ENCODE peak calls at places on chromosomes 6 and 20, in four cellular contexts. M is gastrocnemius medialis, X is mucosa of descending colon, E is heart left ventricle. P is an unnamed sample. For H3K4me1, the result is how much of the 10 kb centered on the place peaks cover.

GRCh38 chr20:47127986-47128385 is 228.5 kb downstream of the ZMYND8 start:
- DNase-seq in E (no peak), M (no peak), X (no peak), P (no peak)

GRCh38 chr20:13492001-13492480 is 146.7 kb downstream of the TASP1 start:
- DNase-seq in E (no peak), M (no peak), X (no peak), P (peak)

GRCh38 chr20:51272392-51272791 is 249.5 kb upstream of the KCNG1 start:
- DNase-seq in X (no peak), M (no peak), E (no peak), P (no peak)

GRCh38 chr6:44289726-44290125 is 19.5 kb downstream of the TMEM151B start:
- DNase-seq in X (no peak), M (no peak), E (no peak), P (no peak)

GRCh38 chr6:158158748-158159147 is 9.3 kb downstream of the SERAC1 start:
- DNase-seq in X (no peak), M (no peak), E (no peak), P (no peak)

GRCh38 chr6:109139109-109139508 is 43.8 kb downstream of the CEP57L1 start:
- DNase-seq in M (no peak), X (no peak), E (no peak), P (no peak)

GRCh38 chr6:119172813-119173212 is 94.3 kb upstream of the FAM184A start:
- DNase-seq in M (no peak), X (no peak), E (no peak), P (no peak)

GRCh38 chr6:125014157-125014957 is 52.1 kb downstream of the RNF217 start:
- DNase-seq in M (no peak), X (no peak), E (no peak), P (no peak)

GRCh38 chr6:63236398-63236817 is 25.1 kb downstream of the FKBP1C start:
- DNase-seq in X (no peak), E (no peak), M (no peak), P (no peak)

GRCh38 chr6:51892750-51893149 is 194.7 kb downstream of the PKHD1 start:
- DNase-seq in M (no peak), X (no peak), E (no peak), P (no peak)

GRCh38 chr20:38878798-38879197 is 47.4 kb upstream of the FAM83D start:
- DNase-seq in M (no peak), E (no peak), X (no peak), P (no peak)

GRCh38 chr6:146887447-146888077 is 288.8 kb downstream of the ADGB start:
- DNase-seq in X (no peak), E (no peak), M (no peak), P (no peak)

GRCh38 chr6:5782783-5783567 is 223.8 kb downstream of the NRN1 start:
- DNase-seq in M (peak), X (peak), E (peak), P (peak)

GRCh38 chr6:134183844-134184243 is 131.4 kb upstream of the SLC2A12 start:
- DNase-seq in X (no peak), E (no peak), M (no peak), P (no peak)

GRCh38 chr6:112223070-112223861 is 31.1 kb downstream of the LAMA4 start:
- DNase-seq in M (no peak), X (no peak), E (no peak), P (no peak)

GRCh38 chr6:125747589-125748533 is 1.6 kb upstream of the HEY2 start:
- DNase-seq in X (peak), E (peak), M (peak), P (peak)

GRCh38 chr6:81934936-81935335 is 182.5 kb upstream of the TENT5A start:
- DNase-seq in E (no peak), M (no peak), X (no peak), P (peak)

GRCh38 chr6:73343164-73343563 is 10.9 kb downstream of the DPPA5 start:
- DNase-seq in X (no peak), M (no peak), E (no peak), P (no peak)

GRCh38 chr6:106168097-106168888 is 82.2 kb downstream of the PRDM1 start:
- DNase-seq in M (no peak), E (no peak), X (no peak), P (no peak)

GRCh38 chr6:159461998-159462397 is 231.0 kb downstream of the SOD2 start:
- DNase-seq in M (no peak), E (no peak), X (no peak), P (no peak)

GRCh38 chr6:135853227-135853626 is 1.7 kb downstream of the PDE7B start:
- DNase-seq in E (no peak), X (no peak), M (no peak), P (no peak)

GRCh38 chr20:47233333-47234188 is 122.9 kb downstream of the ZMYND8 start:
- DNase-seq in X (no peak), E (no peak), M (no peak), P (no peak)

GRCh38 chr6:21181866-21182265 is 411.7 kb upstream of the SOX4 start:
- DNase-seq in M (no peak), X (no peak), E (no peak), P (no peak)

GRCh38 chr6:11714798-11715285 is 63.8 kb downstream of the ADTRP start:
- DNase-seq in M (no peak), E (no peak), X (no peak), P (no peak)

GRCh38 chr6:113522376-113522775 is 334.8 kb upstream of the MARCKS start:
- DNase-seq in E (no peak), X (no peak), M (no peak), P (no peak)

GRCh38 chr6:117547688-117548621 is 54.4 kb downstream of the GOPC start:
- DNase-seq in M (peak), X (peak), E (peak), P (peak)

GRCh38 chr6:89638320-89639195 is at the start of gene LYRM2:
- DNase-seq in M (peak), X (peak), E (peak), P (peak)

GRCh38 chr6:106114492-106114891 is 28.4 kb downstream of the PRDM1 start:
- DNase-seq in M (no peak), E (no peak), X (no peak), P (no peak)

GRCh38 chr6:30724906-30725667 is 4.9 kb downstream of the TUBB start:
- DNase-seq in M (no peak), X (no peak), E (no peak), P (no peak)

DNA sequence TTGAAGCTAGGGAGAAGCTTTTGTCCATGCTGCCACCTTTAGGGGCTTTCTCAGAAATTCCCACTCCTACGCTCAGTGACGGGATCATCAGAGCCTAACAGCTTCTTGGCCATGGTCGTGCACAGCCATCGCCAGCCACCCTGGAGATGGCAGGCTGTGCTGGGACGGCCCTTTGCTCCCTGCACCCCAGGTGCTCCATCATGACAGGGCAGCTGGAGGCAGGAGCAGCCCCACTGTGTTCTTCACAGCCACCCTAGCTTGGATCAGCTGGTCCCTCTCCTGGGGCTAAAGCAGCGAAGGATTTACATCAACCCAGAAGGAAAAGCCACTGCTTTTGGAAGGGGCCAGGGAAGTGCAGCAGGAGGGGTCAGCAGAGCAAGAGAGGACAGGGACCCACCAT is 235.9 kb downstream of the LY86 start:
- DNase-seq in E (no peak), M (no peak), X (no peak), P (no peak)
- H3K4me1 ChIP-seq in E (under half), M (under half), X (under half), P (under half)

DNA sequence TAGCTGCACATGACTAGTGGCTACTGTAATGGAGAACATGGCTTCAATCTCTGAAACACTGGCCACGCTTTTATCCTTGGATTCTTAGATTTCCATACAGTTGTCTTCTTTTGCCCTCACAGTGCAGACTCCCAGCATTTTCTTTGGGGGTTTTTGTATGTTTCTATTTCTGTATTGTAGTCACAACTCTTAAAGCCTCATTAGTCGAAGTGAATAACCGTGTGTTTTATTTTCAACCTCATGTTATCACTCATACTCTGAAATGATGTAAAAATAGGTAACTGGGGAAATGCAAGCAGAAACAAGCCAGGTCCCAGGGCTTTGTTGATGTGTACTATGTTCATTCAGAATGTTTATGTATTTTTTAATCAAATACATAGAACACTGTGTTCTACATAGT is 162.9 kb downstream of the JARID2 start:
- DNase-seq in E (no peak), X (no peak), M (no peak), P (no peak)
- H3K4me1 ChIP-seq in E (under half), X (under half), M (half or more), P (under half)

DNA sequence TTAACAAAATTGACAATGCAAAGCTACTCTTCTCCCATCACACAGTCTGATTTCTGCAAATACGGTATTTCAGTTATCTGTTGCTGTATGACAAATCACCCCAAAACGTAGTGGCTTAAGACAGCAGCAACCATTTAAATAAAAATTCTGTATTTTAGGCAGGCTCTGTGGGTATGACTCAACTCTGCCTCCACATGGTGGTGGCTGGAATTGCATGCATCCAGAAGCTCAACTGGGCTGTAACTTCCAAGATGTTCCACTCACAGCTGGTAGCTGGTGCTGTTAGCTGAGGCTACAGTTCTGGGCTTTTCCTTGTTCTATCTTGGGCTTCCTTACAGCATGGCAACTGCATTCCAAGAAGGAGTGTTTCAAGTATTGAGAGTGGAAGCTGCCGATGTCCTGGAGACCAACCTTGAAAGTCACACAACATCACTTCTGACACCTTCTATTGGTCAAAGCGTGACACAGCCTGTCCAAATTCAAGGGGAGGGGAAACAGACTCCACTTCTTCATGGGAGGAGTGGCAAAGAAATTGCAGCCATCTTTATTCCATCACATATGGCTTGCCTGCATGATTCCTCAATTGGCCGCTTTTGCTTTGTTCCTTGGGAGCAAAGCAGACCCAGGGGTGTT is 39.7 kb upstream of the TULP1 start:
- DNase-seq in M (no peak), E (no peak), X (peak), P (no peak)
- H3K4me1 ChIP-seq in M (under half), E (under half), X (under half), P (under half)

GRCh38 chr20:62088258-62089127 is 22.8 kb upstream of the TAF4 start:
- DNase-seq in E (no peak), M (no peak), X (no peak), P (no peak)
- H3K4me1 ChIP-seq in E (under half), M (under half), X (under half), P (under half)

GRCh38 chr6:87575423-87575822 is 14.4 kb downstream of the RARS2 start:
- DNase-seq in X (no peak), E (no peak), M (no peak), P (no peak)
- H3K4me1 ChIP-seq in X (under half), E (under half), M (under half), P (under half)

DNA sequence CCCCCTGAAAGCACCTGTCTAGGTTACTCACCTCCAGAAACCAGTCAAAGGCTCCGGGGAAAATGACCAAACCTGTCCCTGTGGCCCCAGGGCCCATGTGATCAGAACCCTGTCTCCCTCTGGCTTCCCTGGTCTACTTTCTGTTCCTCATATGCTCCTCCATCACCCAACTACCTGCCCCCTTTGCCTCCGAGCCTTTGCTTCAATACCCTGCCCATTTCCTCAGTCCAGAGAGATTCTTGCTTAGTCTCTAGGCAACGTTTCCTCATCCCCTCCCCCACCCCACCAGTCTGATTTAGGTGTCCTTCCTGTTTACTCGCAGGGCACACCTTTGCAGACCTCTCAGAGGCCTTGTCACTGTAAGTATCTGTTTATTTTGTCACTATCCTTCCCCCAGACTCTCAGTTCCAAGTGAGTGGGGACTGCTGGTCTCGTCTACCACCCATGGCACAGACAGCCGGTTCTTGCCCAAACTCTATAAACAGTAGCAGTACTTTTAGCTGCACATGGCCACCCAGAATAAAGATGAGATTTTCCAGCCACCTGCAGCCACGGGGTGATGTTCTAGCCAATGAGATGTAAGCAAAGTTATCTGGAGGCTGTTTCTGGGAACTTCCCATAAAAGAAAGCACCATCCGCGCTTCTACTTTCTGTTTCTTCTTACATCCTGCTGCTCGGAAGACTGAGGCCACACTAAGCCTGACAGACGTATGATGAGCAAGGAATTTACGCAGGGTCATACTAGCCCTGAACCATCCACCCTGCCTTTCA is 13.3 kb downstream of the ELOVL5 start:
- DNase-seq in X (no peak), M (no peak), E (peak), P (peak)
- H3K4me1 ChIP-seq in X (under half), M (under half), E (under half), P (under half)

P was measured in right cardiac atrium.